ENCODE peak calls at places on chromosomes 12 and 14, in four cellular contexts. L is GM03348, V is C1 segment of cervical spinal cord, J is AG08395. A is an unnamed sample.

GRCh38 chr12:112190626-112191025 is 65.3 kb downstream of the TRAFD1 start:
- DNase-seq in L (no peak), J (no peak), V (no peak), A (no peak)

GRCh38 chr12:622420-622819 is 40.8 kb downstream of the NINJ2 start:
- DNase-seq in L (no peak), J (no peak), V (no peak), A (no peak)

GRCh38 chr12:71904629-71905028 is 34.0 kb upstream of the TPH2 start:
- DNase-seq in J (no peak), L (no peak), V (no peak), A (no peak)

GRCh38 chr12:112418596-112419268 is at the start of gene PTPN11:
- DNase-seq in J (peak), L (peak), V (peak), A (peak)

GRCh38 chr14:61178226-61179060 is 102.7 kb downstream of the TMEM30B start:
- DNase-seq in L (peak), J (peak), V (no peak), A (no peak)

GRCh38 chr12:92226961-92227360 is 81.3 kb upstream of the BTG1 start:
- DNase-seq in L (no peak), J (no peak), V (no peak), A (no peak)

GRCh38 chr12:48442191-48442828 is 30.0 kb upstream of the ANP32D start:
- DNase-seq in J (no peak), L (no peak), V (no peak), A (no peak)

GRCh38 chr14:102878970-102879460 is 43.4 kb upstream of the AMN start:
- DNase-seq in V (no peak), J (peak), L (no peak), A (no peak)

GRCh38 chr12:16670456-16671050 is 64.6 kb upstream of the LMO3 start:
- DNase-seq in L (no peak), J (no peak), V (no peak), A (no peak)

GRCh38 chr14:104898870-104899510 is 25.7 kb upstream of the PLD4 start:
- DNase-seq in V (no peak), L (no peak), J (no peak), A (no peak)

GRCh38 chr14:99818503-99819036 is 25.4 kb downstream of the EML1 start:
- DNase-seq in V (no peak), J (no peak), L (no peak), A (no peak)

GRCh38 chr12:2691340-2692111 is 103.2 kb upstream of the FKBP4 start:
- DNase-seq in V (no peak), J (no peak), L (no peak), A (no peak)

GRCh38 chr12:69278814-69279782 is 39.7 kb downstream of the CPSF6 start:
- DNase-seq in L (no peak), V (no peak), J (no peak), A (no peak)

GRCh38 chr14:54146601-54147000 is 190.0 kb upstream of the BMP4 start:
- DNase-seq in J (no peak), L (no peak), V (no peak), A (no peak)

GRCh38 chr12:2297004-2297403 is 244.2 kb downstream of the CACNA1C start:
- DNase-seq in V (no peak), L (no peak), J (no peak), A (no peak)

GRCh38 chr14:94316692-94317091 is 6.4 kb downstream of the SERPINA6 start:
- DNase-seq in V (no peak), J (no peak), L (no peak), A (no peak)

GRCh38 chr14:73344304-73344703 is 107.0 kb downstream of the PAPLN start:
- DNase-seq in V (no peak), J (no peak), L (no peak), A (no peak)

GRCh38 chr12:115199831-115200230 is 515.9 kb upstream of the TBX3 start:
- DNase-seq in J (peak), V (no peak), L (peak), A (no peak)

GRCh38 chr14:30355431-30355913 is 203.5 kb upstream of the G2E3 start:
- DNase-seq in J (no peak), L (no peak), V (no peak), A (no peak)

GRCh38 chr14:79516009-79516408 is 695.3 kb downstream of the DIO2 start:
- DNase-seq in V (no peak), L (no peak), J (no peak), A (no peak)

GRCh38 chr14:104973215-104974145 is 4.7 kb downstream of the AHNAK2 start:
- DNase-seq in V (peak), J (peak), L (peak), A (no peak)

GRCh38 chr14:44316647-44317432 is 190.2 kb downstream of the FSCB start:
- DNase-seq in J (peak), L (peak), V (no peak), A (peak)

GRCh38 chr12:27194644-27195043 is 49.4 kb upstream of the STK38L start:
- DNase-seq in V (no peak), J (no peak), L (no peak), A (no peak)

GRCh38 chr12:102955926-102956737 is 1.3 kb upstream of the ASCL1 start:
- DNase-seq in L (peak), V (peak), J (no peak), A (peak)

GRCh38 chr12:30694971-30695326 is 720 bp downstream of the IPO8 start:
- DNase-seq in V (no peak), J (peak), L (peak), A (peak)

GRCh38 chr12:40152783-40153383 is 47.0 kb upstream of the SLC2A13 start:
- DNase-seq in V (no peak), L (peak), J (peak), A (peak)

GRCh38 chr12:113259499-113259953 is 38.3 kb downstream of the TPCN1 start:
- DNase-seq in J (peak), V (peak), L (peak), A (peak)

GRCh38 chr14:28673056-28673455 is 93.5 kb upstream of the FOXG1 start:
- DNase-seq in L (no peak), J (no peak), V (no peak), A (no peak)

GRCh38 chr12:89345830-89346740 is 6.2 kb downstream of the DUSP6 start:
- DNase-seq in V (no peak), L (peak), J (no peak), A (no peak)

GRCh38 chr12:130747867-130748740 is 32.0 kb upstream of the RIMBP2 start:
- DNase-seq in V (peak), J (peak), L (peak), A (peak)

GRCh38 chr12:118984206-118984943 is 3.0 kb downstream of the SRRM4 start:
- DNase-seq in V (no peak), J (no peak), L (no peak), A (no peak)

GRCh38 chr14:33576014-33576413 is 374.9 kb downstream of the EGLN3 start:
- DNase-seq in V (no peak), J (no peak), L (no peak), A (no peak)

A was measured in occipital lobe.